ENCODE peak calls at places on chromosome 18, in five cellular contexts. P, Z, O, D and Y are unnamed samples.

GRCh38 chr18:67597759-67598158 is 81.2 kb upstream of the DSEL start:
- DNase-seq in D (no peak), P (no peak), O (peak; percentile 67), Z (no peak), Y (no peak)

GRCh38 chr18:3816601-3817363 is 366.8 kb downstream of the TGIF1 start:
- DNase-seq in Z (no peak), D (peak; percentile 58), O (peak; percentile 42), P (peak; percentile 65), Y (no peak)

GRCh38 chr18:3411854-3412268 is 38.1 kb upstream of the TGIF1 start:
- DNase-seq in O (no peak), D (peak; percentile 45), P (no peak), Z (peak; percentile 16), Y (peak; percentile 5)

GRCh38 chr18:69752737-69753380 is 194.8 kb downstream of the CD226 start:
- DNase-seq in O (peak; percentile 55), Z (no peak), P (no peak), D (no peak), Y (no peak)

GRCh38 chr18:24138281-24138883 is 480 bp upstream of the CABYR start:
- DNase-seq in D (no peak), Z (no peak), O (no peak), P (no peak), Y (no peak)

GRCh38 chr18:61738042-61738441 is 154.8 kb downstream of the RNF152 start:
- DNase-seq in P (no peak), D (no peak), Z (no peak), O (no peak), Y (no peak)

GRCh38 chr18:9735238-9735637 is 27.1 kb downstream of the RAB31 start:
- DNase-seq in O (no peak), D (no peak), Z (no peak), P (no peak), Y (no peak)

GRCh38 chr18:76960528-76961035 is 138.2 kb downstream of the ZNF236 start:
- DNase-seq in P (no peak), D (no peak), Z (no peak), O (no peak), Y (no peak)

GRCh38 chr18:67117804-67118203 is 398.7 kb downstream of the DSEL start:
- DNase-seq in D (no peak), Z (no peak), O (no peak), P (peak; percentile 36), Y (no peak)

GRCh38 chr18:31325051-31325450 is 7.1 kb downstream of the DSG1 start:
- DNase-seq in O (peak; percentile 75), Z (no peak), D (no peak), P (peak; percentile 93), Y (no peak)

GRCh38 chr18:24219561-24220317 is 80.9 kb downstream of the CABYR start:
- DNase-seq in O (no peak), Z (no peak), D (no peak), P (no peak), Y (peak; percentile 15)

GRCh38 chr18:59460060-59460395 is 101.0 kb upstream of the LMAN1 start:
- DNase-seq in Z (no peak), D (no peak), P (no peak), O (no peak), Y (no peak)

GRCh38 chr18:62611395-62612241 is 88.8 kb downstream of the ZCCHC2 start:
- DNase-seq in P (no peak), D (no peak), O (no peak), Z (no peak), Y (peak; percentile 76)

GRCh38 chr18:1884623-1885022 is 686.7 kb downstream of the METTL4 start:
- DNase-seq in D (no peak), O (no peak), P (no peak), Z (no peak), Y (no peak)

GRCh38 chr18:24228661-24229053 is 89.8 kb downstream of the CABYR start:
- DNase-seq in P (no peak), O (peak; percentile 70), D (no peak), Z (no peak), Y (no peak)

GRCh38 chr18:8990276-8991031 is 112.0 kb upstream of the NDUFV2 start:
- DNase-seq in O (no peak), D (no peak), P (no peak), Z (no peak), Y (peak; percentile 16)

GRCh38 chr18:44901283-44901682 is 220.6 kb downstream of the SETBP1 start:
- DNase-seq in P (no peak), D (no peak), O (no peak), Z (no peak), Y (no peak)

GRCh38 chr18:33826151-33826550 is 248.1 kb downstream of the ASXL3 start:
- DNase-seq in D (no peak), O (no peak), P (no peak), Z (no peak), Y (no peak)

GRCh38 chr18:11750171-11750570 is 61.1 kb downstream of the GNAL start:
- DNase-seq in Z (no peak), O (no peak), P (no peak), D (no peak), Y (no peak)

GRCh38 chr18:63476666-63477065 is at the start of gene SERPINB5:
- DNase-seq in O (peak; percentile 96), D (no peak), P (no peak), Z (no peak), Y (no peak)

GRCh38 chr18:56173542-56174220 is 464.7 kb downstream of the TXNL1 start:
- DNase-seq in Z (no peak), O (no peak), P (no peak), D (no peak), Y (no peak)

GRCh38 chr18:74290831-74291770 is 662 bp downstream of the CYB5A start:
- DNase-seq in P (no peak), Z (peak; percentile 34), O (peak; percentile 70), D (peak; percentile 51), Y (no peak)

GRCh38 chr18:79779700-79780190 is 18.0 kb upstream of the KCNG2 start:
- DNase-seq in O (no peak), Z (no peak), D (no peak), P (no peak), Y (no peak)

GRCh38 chr18:67634631-67635338 is 118.3 kb upstream of the DSEL start:
- DNase-seq in P (no peak), D (no peak), Z (no peak), O (no peak), Y (no peak)

GRCh38 chr18:52903858-52904257 is 563.9 kb downstream of the DCC start:
- DNase-seq in O (peak; percentile 25), D (peak; percentile 36), Z (no peak), P (no peak), Y (peak; percentile 9)

GRCh38 chr18:36572135-36572856 is 256.5 kb downstream of the TPGS2 start:
- DNase-seq in O (peak; percentile 36), P (peak; percentile 60), D (no peak), Z (no peak), Y (no peak)

GRCh38 chr18:23155537-23155936 is 20.3 kb downstream of the CABLES1 start:
- DNase-seq in Z (no peak), D (no peak), O (peak; percentile 54), P (no peak), Y (no peak)

GRCh38 chr18:23173912-23174311 is 38.6 kb downstream of the CABLES1 start:
- DNase-seq in P (no peak), D (no peak), O (no peak), Z (no peak), Y (no peak)

GRCh38 chr18:57811477-57812125 is 8.5 kb upstream of the ATP8B1 start:
- DNase-seq in O (peak; percentile 71), D (no peak), Z (no peak), P (no peak), Y (no peak)

GRCh38 chr18:34875150-34875549 is 165.1 kb downstream of the DTNA start:
- DNase-seq in O (no peak), P (no peak), Z (no peak), D (no peak), Y (no peak)

GRCh38 chr18:56326386-56327072 is 311.9 kb downstream of the TXNL1 start:
- DNase-seq in O (no peak), Z (no peak), D (no peak), P (no peak), Y (no peak)

GRCh38 chr18:23857756-23858155 is 156.8 kb upstream of the TTC39C start:
- DNase-seq in D (peak; percentile 90), O (peak; percentile 75), Z (no peak), P (peak; percentile 67), Y (no peak)

GRCh38 chr18:67265464-67266245 is 250.9 kb downstream of the DSEL start:
- DNase-seq in D (no peak), P (peak; percentile 43), Z (no peak), O (peak; percentile 86), Y (no peak)

GRCh38 chr18:11860594-11861450 is 9.6 kb downstream of the CHMP1B start:
- DNase-seq in D (no peak), P (no peak), Z (no peak), O (no peak), Y (no peak)

GRCh38 chr18:57794951-57795728 is 8.0 kb downstream of the ATP8B1 start:
- DNase-seq in Z (no peak), P (no peak), O (peak; percentile 60), D (no peak), Y (no peak)

GRCh38 chr18:12328179-12328823 is 20.3 kb downstream of the TUBB6 start:
- DNase-seq in P (no peak), D (no peak), Z (no peak), O (no peak), Y (no peak)

GRCh38 chr18:79400591-79401381 is 5.1 kb downstream of the NFATC1 start:
- DNase-seq in P (no peak), O (no peak), D (no peak), Z (peak; percentile 57), Y (no peak)

GRCh38 chr18:32437080-32437834 is 33.4 kb downstream of the GAREM1 start:
- DNase-seq in O (no peak), P (no peak), Z (no peak), D (no peak), Y (no peak)
- H3K27ac ChIP-seq in O (no peak overlapping the region), P (no peak overlapping the region), Z (no peak overlapping the region), D (peak overlapping the region; percentile 59), Y (peak overlapping the region; percentile 5)

GRCh38 chr18:48942086-48942485 is 8.7 kb downstream of the SMAD7 start:
- DNase-seq in P (no peak), D (no peak), O (no peak), Z (no peak), Y (no peak)
- H3K27ac ChIP-seq in P (peak overlapping the region; percentile 78), D (peak overlapping the region; percentile 90), O (no peak overlapping the region), Z (no peak overlapping the region), Y (no peak overlapping the region)

GRCh38 chr18:42373584-42373983 is 418.6 kb downstream of the PIK3C3 start:
- DNase-seq in P (no peak), O (no peak), Z (no peak), D (no peak), Y (no peak)
- H3K27ac ChIP-seq in P (no peak overlapping the region), O (no peak overlapping the region), Z (no peak overlapping the region), D (no peak overlapping the region), Y (no peak overlapping the region)

GRCh38 chr18:65942103-65942502 is 191.3 kb downstream of the CDH7 start:
- DNase-seq in Z (no peak), P (no peak), D (no peak), O (no peak), Y (no peak)

GRCh38 chr18:65942854-65943253 is 192.0 kb downstream of the CDH7 start:
- DNase-seq in D (no peak), P (no peak), O (no peak), Z (no peak), Y (no peak)

GRCh38 chr18:65941482-65941881 is 190.7 kb downstream of the CDH7 start:
- DNase-seq in P (no peak), O (no peak), D (no peak), Z (no peak), Y (no peak)

GRCh38 chr18:65943268-65943667 is 192.5 kb downstream of the CDH7 start:
- DNase-seq in D (no peak), O (no peak), P (no peak), Z (no peak), Y (no peak)

GRCh38 chr18:65946777-65947176 is 196.0 kb downstream of the CDH7 start:
- DNase-seq in P (no peak), Z (no peak), O (no peak), D (no peak), Y (no peak)
- H3K27ac ChIP-seq in P (no peak overlapping the region), Z (no peak overlapping the region), O (no peak overlapping the region), D (no peak overlapping the region), Y (no peak overlapping the region)